ENCODE peak calls at places on chromosomes 11 and 22, in four cellular contexts. P is mesenchymal stem cell, C is H9, I is H1. Y is an unnamed sample. For H3K4me1, the result is how much of the 10 kb centered on the place peaks cover.

GRCh38 chr11:23127706-23128105 is 267.4 kb upstream of the CCDC179 start:
- DNase-seq in P (no peak), C (no peak), I (no peak), Y (no peak)

GRCh38 chr11:117171648-117172051 is 6.9 kb upstream of the SIDT2 start:
- DNase-seq in P (peak), C (no peak), I (no peak), Y (no peak)

GRCh38 chr22:49765091-49765771 is 62.4 kb downstream of the BRD1 start:
- DNase-seq in P (no peak), C (peak), I (peak), Y (no peak)

GRCh38 chr11:79471071-79471470 is 30.2 kb upstream of the TENM4 start:
- DNase-seq in P (no peak), C (no peak), I (no peak), Y (no peak)

GRCh38 chr22:46964773-46965550 is 202.5 kb downstream of the TBC1D22A start:
- DNase-seq in P (no peak), C (no peak), I (no peak), Y (no peak)

GRCh38 chr22:23831261-23831660 is 7.5 kb downstream of the DERL3 start:
- DNase-seq in P (no peak), C (no peak), I (no peak), Y (no peak)

GRCh38 chr11:65471410-65471762 is 27.5 kb upstream of the MALAT1 start:
- DNase-seq in P (peak), C (peak), I (peak), Y (no peak)

GRCh38 chr11:84671325-84672019 is 955.7 kb downstream of the DLG2 start:
- DNase-seq in P (peak), C (no peak), I (no peak), Y (no peak)

GRCh38 chr11:110713469-110713776 is 1.2 kb upstream of the ARHGAP20 start:
- DNase-seq in P (no peak), C (no peak), I (no peak), Y (no peak)

GRCh38 chr22:37631448-37632173 is 7.9 kb upstream of the SH3BP1 start:
- DNase-seq in P (no peak), C (no peak), I (no peak), Y (no peak)

GRCh38 chr22:45583504-45583903 is 80.8 kb downstream of the FBLN1 start:
- DNase-seq in P (no peak), C (no peak), I (no peak), Y (no peak)

GRCh38 chr11:28169816-28170215 is 61.6 kb downstream of the METTL15 start:
- DNase-seq in P (peak), C (no peak), I (no peak), Y (no peak)

GRCh38 chr11:118152552-118153471 is at the start of gene SCN4B:
- DNase-seq in P (peak), C (peak), I (peak), Y (peak)

GRCh38 chr11:93541884-93542752 is 1.1 kb downstream of the SMCO4 start:
- DNase-seq in P (peak), C (peak), I (no peak), Y (no peak)

GRCh38 chr11:7672960-7673723 is at the start of gene CYB5R2:
- DNase-seq in P (peak), C (peak), I (peak), Y (peak)

GRCh38 chr22:31618057-31618456 is 44.0 kb downstream of the PISD start:
- DNase-seq in P (no peak), C (no peak), I (no peak), Y (no peak)

GRCh38 chr11:13781153-13781552 is 112.7 kb downstream of the FAR1 start:
- DNase-seq in P (no peak), C (no peak), I (no peak), Y (no peak)

GRCh38 chr22:46710842-46711241 is 27.2 kb downstream of the CERK start:
- DNase-seq in P (no peak), C (no peak), I (no peak), Y (no peak)

GRCh38 chr11:46666516-46666915 is 33.9 kb downstream of the ARHGAP1 start:
- DNase-seq in P (no peak), C (no peak), I (no peak), Y (no peak)

GRCh38 chr11:78460468-78460867 is 42.8 kb upstream of the GAB2 start:
- DNase-seq in P (no peak), C (no peak), I (no peak), Y (no peak)

GRCh38 chr11:278001-278951 is at the start of gene NLRP6:
- DNase-seq in P (no peak), C (no peak), I (no peak), Y (no peak)

GRCh38 chr11:66593303-66593635 is 284 bp downstream of the CCS start:
- DNase-seq in P (no peak), C (no peak), I (no peak), Y (no peak)

GRCh38 chr11:131504199-131504949 is 134.0 kb downstream of the NTM start:
- DNase-seq in P (no peak), C (peak), I (peak), Y (peak)

GRCh38 chr11:105151936-105152554 is 12.5 kb upstream of the CARD18 start:
- DNase-seq in P (peak), C (no peak), I (no peak), Y (no peak)

GRCh38 chr11:134033696-134034491 is 35.0 kb upstream of the JAM3 start:
- DNase-seq in P (peak), C (peak), I (peak), Y (peak)

GRCh38 chr11:116927163-116927772 is 89.8 kb upstream of the APOA1 start:
- DNase-seq in P (peak), C (no peak), I (no peak), Y (no peak)

GRCh38 chr22:39151329-39151975 is 1.0 kb downstream of the CBX7 start:
- DNase-seq in P (no peak), C (peak), I (no peak), Y (no peak)

GRCh38 chr22:39153220-39153860 is 860 bp upstream of the CBX7 start:
- DNase-seq in P (no peak), C (peak), I (no peak), Y (no peak)

GRCh38 chr22:39152024-39152510 is 413 bp downstream of the CBX7 start:
- DNase-seq in P (no peak), C (no peak), I (no peak), Y (no peak)

GRCh38 chr22:39150848-39151215 is 1.6 kb downstream of the CBX7 start:
- DNase-seq in P (no peak), C (no peak), I (no peak), Y (no peak)

DNA sequence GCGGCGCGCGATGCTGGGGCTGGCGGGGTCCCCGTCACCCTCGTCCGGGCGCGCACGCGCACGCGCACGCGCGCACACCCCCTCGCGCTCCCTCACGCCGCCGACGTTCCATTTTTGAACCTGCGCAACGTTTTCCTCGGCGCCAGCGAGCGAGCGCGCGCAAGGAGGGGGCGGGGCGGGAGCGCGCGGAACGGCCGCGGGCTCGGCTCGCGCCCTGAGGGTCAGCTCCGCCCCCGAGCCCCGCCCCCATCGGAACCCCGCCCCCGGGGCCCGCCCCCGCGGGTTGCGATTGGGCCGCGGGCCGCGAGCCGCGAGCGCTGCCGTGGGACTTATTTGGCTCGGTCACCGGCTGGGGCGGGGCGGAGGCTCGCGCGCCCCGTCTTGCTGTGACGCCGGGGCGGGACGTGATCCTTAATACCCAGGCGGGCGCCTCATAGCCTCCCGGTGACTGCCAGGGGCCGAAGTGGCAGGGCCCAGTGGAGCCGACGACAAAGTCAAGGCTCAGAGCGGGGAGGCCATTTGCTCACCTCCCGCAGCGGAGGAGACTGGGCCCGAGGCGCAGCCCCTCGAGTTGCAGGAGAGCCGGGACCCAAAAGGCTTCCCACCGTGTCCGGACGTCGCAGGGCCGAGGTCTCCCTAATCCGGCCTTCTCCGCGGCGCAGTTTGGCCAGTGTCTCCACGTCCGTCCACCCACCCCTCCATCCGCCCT is at the start of gene CBX7:
- DNase-seq in P (peak), C (peak), I (peak), Y (peak)
- H3K4me1 ChIP-seq in P (under half), C (under half), I (under half), Y (under half)

DNA sequence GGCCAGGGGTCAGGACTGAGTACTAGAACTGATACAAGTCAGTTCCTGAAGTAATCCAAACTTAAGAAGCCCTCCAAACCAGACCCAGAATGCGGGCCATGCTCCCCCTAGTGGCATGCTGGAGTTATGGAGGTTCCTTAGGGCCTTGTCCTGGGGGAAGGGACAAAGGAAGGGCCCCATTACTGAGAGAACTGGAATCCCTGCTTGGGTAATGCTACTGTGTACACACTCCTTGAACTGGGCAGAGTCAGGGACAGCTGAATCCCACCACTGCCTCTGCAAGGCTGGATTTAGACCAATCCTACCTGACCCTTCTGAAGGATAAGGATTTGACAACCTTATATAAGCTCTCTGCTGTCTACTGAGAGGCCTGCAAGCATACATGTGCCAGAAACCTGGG is 97.3 kb upstream of the AKIP1 start:
- DNase-seq in P (peak), C (peak), I (peak), Y (peak)
- H2BK12ac ChIP-seq in P (no peak), C (no peak), I (peak), Y (no peak)

GRCh38 chr11:73142128-73142377 is at the start of gene FCHSD2:
- DNase-seq in P (no peak), C (no peak), I (no peak), Y (no peak)
- H2BK15ac ChIP-seq in P (peak), C (no peak), I (no peak), Y (peak)

GRCh38 chr11:63871962-63872832 is 33.3 kb downstream of the MARK2 start:
- DNase-seq in P (peak), C (peak), I (no peak), Y (no peak)

GRCh38 chr11:63869686-63870085 is 30.8 kb downstream of the MARK2 start:
- DNase-seq in P (no peak), C (no peak), I (no peak), Y (no peak)

GRCh38 chr11:63868399-63869064 is 29.6 kb downstream of the MARK2 start:
- DNase-seq in P (no peak), C (no peak), I (no peak), Y (no peak)

GRCh38 chr11:63869171-63869591 is 30.3 kb downstream of the MARK2 start:
- DNase-seq in P (no peak), C (no peak), I (no peak), Y (no peak)

GRCh38 chr11:63870351-63871197 is 31.7 kb downstream of the MARK2 start:
- DNase-seq in P (peak), C (no peak), I (no peak), Y (no peak)
- H3K4me1 ChIP-seq in P (under half), C (under half), I (under half), Y (under half)

GRCh38 chr22:27779650-27780049 is 21.9 kb downstream of the MN1 start:
- DNase-seq in P (no peak), C (no peak), I (no peak), Y (no peak)
- H2BK12ac ChIP-seq in P (no peak), C (no peak), I (peak), Y (peak)

DNA sequence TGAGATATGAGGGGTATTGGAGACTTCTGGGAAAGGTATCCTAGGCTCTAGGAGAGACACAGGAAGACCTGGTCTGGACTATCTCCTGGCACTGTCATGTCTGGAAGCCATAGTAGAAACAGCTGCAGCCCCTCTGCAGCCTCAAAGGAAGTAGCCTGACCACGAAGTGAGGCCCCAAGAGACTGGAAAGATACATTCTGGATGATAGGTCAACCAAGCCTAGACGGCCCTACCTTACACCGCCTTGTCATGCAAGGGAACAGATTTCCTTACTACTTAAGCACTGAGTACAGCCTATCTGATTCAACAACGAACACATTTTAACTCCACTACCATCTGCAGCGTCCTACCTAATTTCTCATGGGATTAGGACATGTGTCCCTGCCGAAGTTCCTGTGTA is 31.1 kb downstream of the UQCR10 start:
- DNase-seq in P (peak), C (no peak), I (no peak), Y (no peak)
- H2BK15ac ChIP-seq in P (peak), C (no peak), I (no peak), Y (no peak)

GRCh38 chr11:130159657-130160459 is at the start of gene ST14:
- DNase-seq in P (no peak), C (peak), I (peak), Y (no peak)

GRCh38 chr11:130160460-130161090 is 993 bp downstream of the ST14 start:
- DNase-seq in P (no peak), C (no peak), I (peak), Y (no peak)

GRCh38 chr11:130157111-130157510 is 2.5 kb upstream of the ST14 start:
- DNase-seq in P (no peak), C (no peak), I (no peak), Y (no peak)

GRCh38 chr11:130157840-130158239 is 1.7 kb upstream of the ST14 start:
- DNase-seq in P (no peak), C (no peak), I (no peak), Y (no peak)

DNA sequence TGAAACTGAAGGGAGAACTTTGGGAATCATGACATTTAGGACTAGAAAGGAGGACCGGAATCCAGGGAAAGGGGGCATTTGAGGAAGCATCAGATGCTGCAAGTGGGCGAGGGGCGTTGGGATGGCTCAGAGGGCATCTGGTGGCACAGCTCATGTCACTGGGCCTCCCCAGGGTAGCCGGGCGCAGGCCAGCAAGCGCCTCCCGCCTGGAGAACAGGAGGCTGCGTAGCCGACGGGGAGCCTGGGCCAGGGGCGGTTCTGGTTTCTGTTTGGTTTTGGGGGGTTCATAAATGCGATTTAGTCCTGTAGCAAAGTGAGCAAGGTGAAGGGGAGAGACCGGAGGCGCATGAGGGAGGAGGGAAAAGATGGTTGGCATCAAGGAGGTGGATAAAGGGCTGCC is 443 bp upstream of the ST14 start:
- DNase-seq in P (no peak), C (no peak), I (peak), Y (no peak)
- H3K4me1 ChIP-seq in P (under half), C (under half), I (under half), Y (under half)

GRCh38 chr11:44531116-44531504 is 34.4 kb upstream of the CD82 start:
- DNase-seq in P (no peak), C (no peak), I (no peak), Y (no peak)

GRCh38 chr11:44531636-44532035 is 33.8 kb upstream of the CD82 start:
- DNase-seq in P (no peak), C (no peak), I (no peak), Y (no peak)

GRCh38 chr11:44529895-44530412 is 35.5 kb upstream of the CD82 start:
- DNase-seq in P (no peak), C (no peak), I (no peak), Y (no peak)

GRCh38 chr11:44528581-44528980 is 36.9 kb upstream of the CD82 start:
- DNase-seq in P (no peak), C (no peak), I (no peak), Y (no peak)

GRCh38 chr11:44530413-44531115 is 34.9 kb upstream of the CD82 start:
- DNase-seq in P (peak), C (no peak), I (no peak), Y (no peak)
- H2BK12ac ChIP-seq in P (no peak), C (no peak), I (no peak), Y (no peak)

DNA sequence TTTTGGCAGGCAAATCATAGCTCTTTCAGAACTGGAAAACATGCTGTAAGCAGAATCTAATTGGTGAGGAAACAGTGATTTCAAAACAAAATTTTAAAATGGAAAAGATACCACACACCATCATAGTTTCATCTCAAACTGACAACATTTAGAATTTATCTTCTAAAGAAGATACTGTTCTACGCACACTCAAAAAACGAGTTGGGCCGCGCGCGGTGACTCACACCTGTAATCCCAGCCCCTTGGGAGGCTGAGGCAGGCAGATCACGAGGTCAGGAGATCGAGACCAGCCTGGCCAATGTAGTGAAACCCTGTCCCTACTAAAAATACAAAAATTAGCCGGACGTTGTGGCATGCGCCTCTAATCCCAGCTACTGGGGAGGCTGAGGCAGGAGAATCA is 44.2 kb upstream of the ADSL start:
- DNase-seq in P (no peak), C (no peak), I (no peak), Y (no peak)
- H2BK15ac ChIP-seq in P (no peak), C (no peak), I (no peak), Y (no peak)

DNA sequence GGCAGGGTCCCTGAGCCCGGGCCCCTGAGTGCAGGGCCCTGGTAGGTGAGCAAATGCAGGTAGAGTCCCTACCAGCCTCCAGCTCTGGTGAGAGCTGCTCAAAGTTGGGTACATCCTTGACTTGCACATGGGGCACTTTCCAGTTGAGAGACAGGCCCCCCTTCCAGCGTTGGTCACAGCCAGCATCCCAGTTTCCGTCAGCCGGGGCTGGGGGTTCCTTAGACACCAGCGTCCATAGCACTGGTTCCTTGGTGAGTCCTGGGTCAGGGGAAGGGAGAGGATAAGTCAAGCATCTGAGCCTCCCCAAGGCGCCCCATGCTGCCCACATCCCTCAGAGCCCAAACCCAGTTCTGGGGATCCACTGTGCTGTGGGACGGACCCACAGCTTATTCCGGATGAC is 5.6 kb downstream of the PNPLA5 start:
- DNase-seq in P (no peak), C (peak), I (no peak), Y (no peak)
- H3K4me1 ChIP-seq in P (under half), C (under half), I (under half), Y (under half)

Y was measured in neuronal stem cell.